ENCODE peak calls at places on chromosomes 4 and X, in four cellular contexts. H, N, R and C are unnamed samples.

GRCh38 chrX:150664290-150664689 is 28.9 kb upstream of the MTMR1 start:
- DNase-seq in H (no peak), N (no peak), R (peak), C (no peak)

GRCh38 chrX:143669395-143669794 is 33.5 kb upstream of the SLITRK4 start:
- DNase-seq in H (no peak), N (peak), R (no peak), C (no peak)

GRCh38 chr4:26574563-26574962 is 9.3 kb upstream of the TBC1D19 start:
- DNase-seq in H (no peak), N (no peak), R (no peak), C (no peak)

GRCh38 chr4:6008766-6009385 is 9.4 kb downstream of the C4orf50 start:
- DNase-seq in H (no peak), N (no peak), R (no peak), C (no peak)

GRCh38 chr4:77881460-77882295 is 19.0 kb downstream of the MRPL1 start:
- DNase-seq in H (peak), N (peak), R (no peak), C (peak)

GRCh38 chrX:619812-620493 is 10.6 kb upstream of the SHOX start:
- DNase-seq in H (no peak), N (no peak), R (no peak), C (no peak)

GRCh38 chrX:18895157-18895952 is 88.6 kb downstream of the PHKA2 start:
- DNase-seq in H (peak), N (no peak), R (no peak), C (peak)

GRCh38 chr4:84070293-84070692 is 428.8 kb downstream of the NKX6-1 start:
- DNase-seq in H (no peak), N (no peak), R (no peak), C (no peak)

GRCh38 chrX:151710457-151710856 is 5.4 kb upstream of the FATE1 start:
- DNase-seq in H (no peak), N (no peak), R (no peak), C (no peak)

GRCh38 chrX:16466640-16467432 is 183.1 kb upstream of the S100G start:
- DNase-seq in H (no peak), N (peak), R (peak), C (peak)

GRCh38 chrX:13398073-13398823 is 78.4 kb upstream of the ATXN3L start:
- DNase-seq in H (no peak), N (peak), R (peak), C (peak)

GRCh38 chr4:125676156-125676555 is 361.4 kb downstream of the FAT4 start:
- DNase-seq in H (no peak), N (peak), R (no peak), C (no peak)

GRCh38 chr4:155999743-156000142 is 46.1 kb upstream of the CTSO start:
- DNase-seq in H (no peak), N (peak), R (no peak), C (peak)

GRCh38 chr4:21991050-21991449 is 42.5 kb upstream of the KCNIP4 start:
- DNase-seq in H (no peak), N (no peak), R (no peak), C (no peak)

GRCh38 chr4:124711469-124712416 is 789 bp downstream of the ANKRD50 start:
- DNase-seq in H (peak), N (peak), R (peak), C (peak)

GRCh38 chr4:118173126-118173525 is 138.8 kb downstream of the NDST3 start:
- DNase-seq in H (no peak), N (no peak), R (no peak), C (no peak)

GRCh38 chr4:1583859-1584258 is 100.3 kb downstream of the FAM53A start:
- DNase-seq in H (no peak), N (no peak), R (no peak), C (no peak)

GRCh38 chrX:40006025-40007017 is 91.4 kb downstream of the BCOR start:
- DNase-seq in H (no peak), N (peak), R (no peak), C (no peak)

GRCh38 chr4:8267077-8267476 is 2.5 kb upstream of the HTRA3 start:
- DNase-seq in H (no peak), N (peak), R (peak), C (no peak)